ENCODE peak calls at places on chromosomes 6 and 20, in five cellular contexts. E is SK-N-SH, L is K562, Q is GM12878, T is HepG2. G is an unnamed sample.

GRCh38 chr6:151807513-151808330 is at the start of gene ESR1:
- DNase-seq in E (peak), L (no peak), Q (no peak), T (no peak), G (peak)

GRCh38 chr6:46175446-46175845 is 4.7 kb upstream of the ENPP5 start:
- DNase-seq in E (no peak), L (no peak), Q (peak), T (no peak), G (no peak)

GRCh38 chr6:150256618-150257272 is 112.1 kb upstream of the IYD start:
- DNase-seq in E (no peak), L (no peak), Q (no peak), T (no peak), G (no peak)

GRCh38 chr6:69379518-69379917 is 417.3 kb downstream of the LMBRD1 start:
- DNase-seq in E (no peak), L (no peak), Q (no peak), T (no peak), G (no peak)

GRCh38 chr6:117290173-117290834 is 24.9 kb downstream of the VGLL2 start:
- DNase-seq in E (no peak), L (no peak), Q (no peak), T (no peak), G (no peak)

GRCh38 chr6:132596201-132596600 is 6.7 kb upstream of the TAAR5 start:
- DNase-seq in E (no peak), L (no peak), Q (no peak), T (no peak), G (no peak)

GRCh38 chr6:83065511-83066192 is at the start of gene UBE3D:
- DNase-seq in E (peak), L (peak), Q (no peak), T (peak), G (peak)

GRCh38 chr6:96142142-96142541 is 126.4 kb downstream of the FUT9 start:
- DNase-seq in E (peak), L (no peak), Q (no peak), T (no peak), G (no peak)

GRCh38 chr20:56348746-56349145 is 10.0 kb upstream of the FAM210B start:
- DNase-seq in E (no peak), L (no peak), Q (no peak), T (no peak), G (no peak)

GRCh38 chr6:56699066-56699654 is 56.5 kb upstream of the DST start:
- DNase-seq in E (no peak), L (peak), Q (no peak), T (peak), G (no peak)

GRCh38 chr20:24701027-24701426 is 231.6 kb downstream of the SYNDIG1 start:
- DNase-seq in E (no peak), L (no peak), Q (no peak), T (no peak), G (no peak)

GRCh38 chr6:148709577-148709976 is 37.3 kb upstream of the UST start:
- DNase-seq in E (no peak), L (no peak), Q (no peak), T (no peak), G (no peak)

GRCh38 chr6:105022416-105022815 is 65.5 kb downstream of the LIN28B start:
- DNase-seq in E (no peak), L (no peak), Q (no peak), T (no peak), G (no peak)

GRCh38 chr6:119308048-119308570 is 41.5 kb downstream of the MAN1A1 start:
- DNase-seq in E (no peak), L (peak), Q (no peak), T (peak), G (no peak)

GRCh38 chr6:56540232-56540631 is 102.5 kb downstream of the DST start:
- DNase-seq in E (no peak), L (no peak), Q (no peak), T (no peak), G (no peak)

GRCh38 chr6:33904050-33904827 is 100.4 kb upstream of the MLN start:
- DNase-seq in E (no peak), L (peak), Q (peak), T (no peak), G (no peak)

GRCh38 chr6:83273596-83273995 is 80.4 kb downstream of the RWDD2A start:
- DNase-seq in E (no peak), L (no peak), Q (no peak), T (no peak), G (no peak)

GRCh38 chr20:48339986-48340884 is 487.6 kb downstream of the PREX1 start:
- DNase-seq in E (no peak), L (no peak), Q (no peak), T (no peak), G (no peak)

GRCh38 chr6:84052204-84052882 is 18.8 kb downstream of the MRAP2 start:
- DNase-seq in E (peak), L (peak), Q (no peak), T (peak), G (peak)

GRCh38 chr6:107701231-107701630 is 122.9 kb downstream of the SCML4 start:
- DNase-seq in E (no peak), L (no peak), Q (no peak), T (no peak), G (no peak)

GRCh38 chr6:141607956-141608355 is 524.8 kb upstream of the GJE1 start:
- DNase-seq in E (no peak), L (no peak), Q (no peak), T (no peak), G (no peak)

GRCh38 chr6:85403331-85404015 is 46.4 kb upstream of the NT5E start:
- DNase-seq in E (no peak), L (no peak), Q (no peak), T (no peak), G (no peak)

GRCh38 chr6:38155144-38155543 is 335.6 kb downstream of the ZFAND3 start:
- DNase-seq in E (no peak), L (no peak), Q (no peak), T (peak), G (no peak)

GRCh38 chr6:162637317-162637716 is 90.2 kb downstream of the PRKN start:
- DNase-seq in E (no peak), L (no peak), Q (no peak), T (peak), G (no peak)

GRCh38 chr20:51313275-51313898 is 229.1 kb downstream of the NFATC2 start:
- DNase-seq in E (no peak), L (no peak), Q (no peak), T (no peak), G (no peak)

GRCh38 chr6:80020381-80021120 is 16.1 kb downstream of the TTK start:
- DNase-seq in E (no peak), L (no peak), Q (no peak), T (peak), G (no peak)

GRCh38 chr6:67896476-67896875 is 738.6 kb upstream of the ADGRB3 start:
- DNase-seq in E (no peak), L (peak), Q (no peak), T (no peak), G (no peak)

GRCh38 chr6:68559052-68559451 is 76.0 kb upstream of the ADGRB3 start:
- DNase-seq in E (peak), L (peak), Q (no peak), T (no peak), G (peak)

GRCh38 chr6:138977242-138977641 is 10.8 kb downstream of the REPS1 start:
- DNase-seq in E (no peak), L (no peak), Q (no peak), T (no peak), G (no peak)

GRCh38 chr6:89353702-89354392 is 1.3 kb upstream of the UBE2J1 start:
- DNase-seq in E (no peak), L (no peak), Q (no peak), T (peak), G (no peak)

GRCh38 chr20:36384022-36384619 is 78.0 kb downstream of the DLGAP4 start:
- DNase-seq in E (no peak), L (peak), Q (no peak), T (peak), G (peak)

GRCh38 chr20:5833309-5833941 is 83.2 kb downstream of the SHLD1 start:
- DNase-seq in E (no peak), L (no peak), Q (no peak), T (no peak), G (no peak)

GRCh38 chr20:41078329-41078728 is 49.7 kb downstream of the TOP1 start:
- DNase-seq in E (peak), L (no peak), Q (peak), T (peak), G (no peak)

GRCh38 chr6:93678841-93679454 is 259.6 kb upstream of the EPHA7 start:
- DNase-seq in E (no peak), L (no peak), Q (no peak), T (no peak), G (no peak)

GRCh38 chr20:308427-309038 is 11.2 kb downstream of the ZCCHC3 start:
- DNase-seq in E (no peak), L (no peak), Q (no peak), T (no peak), G (no peak)

GRCh38 chr20:36672991-36673390 is 27.0 kb upstream of the SLA2 start:
- DNase-seq in E (no peak), L (no peak), Q (no peak), T (no peak), G (no peak)

GRCh38 chr6:78619016-78619415 is 248.3 kb upstream of the IRAK1BP1 start:
- DNase-seq in E (no peak), L (no peak), Q (no peak), T (no peak), G (no peak)

GRCh38 chr6:160931378-160932343 is 59.9 kb upstream of the MAP3K4 start:
- DNase-seq in E (no peak), L (no peak), Q (no peak), T (no peak), G (no peak)

DNA sequence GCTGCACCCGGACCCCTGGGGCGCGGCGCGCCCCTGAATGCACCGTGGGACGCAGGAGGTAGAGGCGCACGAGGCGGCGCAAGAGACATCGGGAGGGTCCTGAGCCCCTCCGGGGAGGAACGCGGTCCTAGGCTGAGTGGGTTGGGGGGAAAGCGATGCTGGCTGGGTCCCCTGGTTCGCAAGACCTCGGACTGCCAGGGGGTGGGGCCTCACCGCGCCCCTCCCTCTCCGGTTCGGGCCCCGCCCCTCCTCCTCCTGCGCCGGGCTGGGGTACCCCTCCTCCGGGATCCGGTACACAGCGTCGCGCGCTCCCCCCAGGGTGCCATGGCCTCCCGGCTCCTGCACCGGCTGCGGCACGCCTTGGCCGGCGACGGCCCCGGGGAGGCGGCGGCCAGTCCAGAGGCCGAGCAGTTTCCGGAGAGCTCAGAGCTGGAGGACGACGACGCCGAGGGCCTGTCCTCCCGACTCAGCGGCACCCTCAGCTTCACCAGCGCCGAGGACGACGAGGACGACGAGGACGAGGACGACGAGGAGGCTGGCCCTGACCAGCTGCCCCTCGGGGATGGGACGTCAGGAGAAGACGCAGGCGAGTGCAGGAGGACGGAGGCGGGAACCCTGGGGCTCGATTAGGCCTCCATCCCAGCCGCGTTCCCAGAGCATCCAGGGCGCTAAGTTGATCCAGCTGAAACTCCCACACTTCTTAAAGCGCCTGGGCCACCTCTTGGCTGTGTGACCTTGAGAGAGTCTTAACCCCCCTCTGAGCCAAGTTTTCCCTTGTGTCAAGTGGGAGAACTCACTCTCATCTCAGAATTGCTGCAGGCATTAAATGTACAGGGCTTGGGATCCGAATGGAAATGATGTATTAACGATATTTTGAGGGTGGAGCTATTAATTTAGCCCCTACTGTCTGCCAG is 541 bp downstream of the SNX21 start:
- DNase-seq in E (peak), L (peak), Q (no peak), T (peak), G (peak)
- TF ChIP-seq FOXM1 in E (no peak), L (no peak), Q (no peak), T (no peak), G (no peak)

GRCh38 chr6:35302604-35303218 is 5.1 kb downstream of the DEF6 start:
- DNase-seq in E (peak), L (peak), Q (peak), T (no peak), G (no peak)

GRCh38 chr6:35309611-35310264 is 12.1 kb downstream of the DEF6 start:
- DNase-seq in E (no peak), L (no peak), Q (no peak), T (no peak), G (no peak)

GRCh38 chr6:35300848-35301247 is 3.2 kb downstream of the DEF6 start:
- DNase-seq in E (no peak), L (no peak), Q (no peak), T (no peak), G (no peak)

GRCh38 chr6:35304299-35304698 is 6.7 kb downstream of the DEF6 start:
- DNase-seq in E (no peak), L (no peak), Q (no peak), T (no peak), G (no peak)

GRCh38 chr6:35305117-35305516 is 7.5 kb downstream of the DEF6 start:
- DNase-seq in E (no peak), L (no peak), Q (no peak), T (no peak), G (no peak)
- TF ChIP-seq FOXM1 in E (no peak), L (no peak), Q (no peak), T (no peak), G (no peak)

GRCh38 chr6:7237653-7238190 is 75.3 kb downstream of the SSR1 start:
- DNase-seq in E (no peak), L (no peak), Q (no peak), T (no peak), G (no peak)

GRCh38 chr6:7235712-7236311 is 77.2 kb downstream of the SSR1 start:
- DNase-seq in E (no peak), L (no peak), Q (no peak), T (no peak), G (no peak)

GRCh38 chr6:7238526-7238899 is 74.5 kb downstream of the SSR1 start:
- DNase-seq in E (no peak), L (no peak), Q (no peak), T (no peak), G (no peak)

GRCh38 chr6:7234547-7234946 is 78.5 kb downstream of the SSR1 start:
- DNase-seq in E (no peak), L (no peak), Q (no peak), T (no peak), G (no peak)

GRCh38 chr6:7236312-7237209 is 76.4 kb downstream of the SSR1 start:
- DNase-seq in E (no peak), L (peak), Q (peak), T (no peak), G (no peak)
- TF ChIP-seq FOXM1 in E (no peak), L (no peak), Q (peak), T (no peak), G (no peak)

DNA sequence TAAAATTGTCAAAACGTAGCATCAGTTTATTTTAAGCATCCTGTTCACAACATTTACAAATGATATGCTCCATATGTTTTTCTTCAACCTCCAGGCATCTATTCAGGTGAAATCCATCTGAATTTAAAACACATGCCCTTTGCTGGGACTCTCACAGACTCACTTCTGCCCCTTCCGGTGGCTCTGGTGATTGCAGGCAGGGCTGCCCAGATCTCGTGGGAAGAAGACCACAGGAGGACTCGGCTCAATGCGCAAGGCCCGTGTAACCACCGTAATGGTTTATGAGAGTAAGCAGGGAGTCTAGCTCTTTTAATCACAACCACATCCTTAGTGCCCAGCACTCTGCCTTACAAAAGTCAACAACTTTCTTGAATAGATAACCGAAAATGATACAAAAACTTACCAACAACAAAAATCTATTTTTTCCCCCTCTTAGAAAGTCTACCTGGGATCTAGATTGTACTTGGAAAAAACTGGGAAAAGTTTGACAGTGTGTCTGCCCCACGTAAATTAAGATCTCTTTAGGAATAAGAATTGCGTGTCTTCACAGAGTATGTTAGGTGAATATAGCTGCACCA is 139.1 kb downstream of the KIF16B start:
- DNase-seq in E (peak), L (peak), Q (peak), T (peak), G (peak)
- TF ChIP-seq FOXM1 in E (no peak), L (no peak), Q (no peak), T (no peak), G (no peak)

GRCh38 chr6:5753187-5753586 is 253.5 kb downstream of the NRN1 start:
- DNase-seq in E (no peak), L (no peak), Q (no peak), T (no peak), G (no peak)

GRCh38 chr6:5749666-5750215 is 257.0 kb downstream of the NRN1 start:
- DNase-seq in E (no peak), L (no peak), Q (no peak), T (no peak), G (no peak)

GRCh38 chr6:5754904-5755303 is 251.8 kb downstream of the NRN1 start:
- DNase-seq in E (no peak), L (no peak), Q (no peak), T (no peak), G (no peak)

GRCh38 chr6:5751525-5752252 is 255.0 kb downstream of the NRN1 start:
- DNase-seq in E (no peak), L (no peak), Q (no peak), T (no peak), G (no peak)

GRCh38 chr6:5752282-5752681 is 254.4 kb downstream of the NRN1 start:
- DNase-seq in E (no peak), L (no peak), Q (no peak), T (no peak), G (no peak)
- TF ChIP-seq FOXM1 in E (no peak), L (no peak), Q (no peak), T (no peak), G (no peak)

G was measured in HEK293T.